ENCODE peak calls at places on chromosomes 13 and 19, in eight cellular contexts. I is ascending aorta, Z is Calu3, B is A549, W is endothelial cell, H is HFFc6, R is HFF-Myc, F is AG09309. U is an unnamed sample.

GRCh38 chr13:50670272-50670671 is 173.2 kb downstream of the DLEU7 start:
- DNase-seq in I (no peak), Z (no peak), B (no peak), W (no peak), H (no peak), R (no peak), F (no peak), U (no peak)

GRCh38 chr13:98307744-98308524 is 130.9 kb upstream of the RNF113B start:
- DNase-seq in I (no peak), Z (no peak), B (no peak), W (peak), H (no peak), R (no peak), F (no peak), U (no peak)

GRCh38 chr13:114099191-114099590 is 33.2 kb downstream of the RASA3 start:
- DNase-seq in I (peak), Z (peak), B (peak), W (no peak), H (peak), R (no peak), F (peak), U (peak)

GRCh38 chr13:95301947-95302386 is 716 bp upstream of the ABCC4 start:
- DNase-seq in I (no peak), Z (no peak), B (no peak), W (no peak), H (no peak), R (no peak), F (no peak), U (no peak)

GRCh38 chr13:75870397-75870801 is 234.3 kb downstream of the LMO7 start:
- DNase-seq in I (no peak), Z (no peak), B (peak), W (no peak), H (no peak), R (no peak), F (no peak), U (no peak)

GRCh38 chr13:24175847-24176246 is 15.3 kb downstream of the SPATA13 start:
- DNase-seq in I (no peak), Z (no peak), B (no peak), W (no peak), H (no peak), R (no peak), F (no peak), U (no peak)

GRCh38 chr13:59043016-59043415 is 1120.7 kb downstream of the DIAPH3 start:
- DNase-seq in I (no peak), Z (no peak), B (no peak), W (no peak), H (no peak), R (no peak), F (no peak), U (no peak)

GRCh38 chr13:44452418-44452817 is 78.8 kb downstream of the SERP2 start:
- DNase-seq in I (no peak), Z (no peak), B (no peak), W (no peak), H (no peak), R (no peak), F (no peak), U (peak)

GRCh38 chr13:94073006-94073744 is 406.3 kb downstream of the DCT start:
- DNase-seq in I (no peak), Z (no peak), B (no peak), W (no peak), H (peak), R (no peak), F (peak), U (no peak)

GRCh38 chr19:23787106-23787505 is 28.4 kb upstream of the ZNF681 start:
- DNase-seq in I (no peak), Z (no peak), B (no peak), W (no peak), H (peak), R (no peak), F (peak), U (no peak)

GRCh38 chr13:20461481-20461859 is 64.2 kb downstream of the CRYL1 start:
- DNase-seq in I (no peak), Z (no peak), B (no peak), W (no peak), H (peak), R (peak), F (no peak), U (no peak)

GRCh38 chr13:20351279-20352022 is 119.3 kb upstream of the GJB6 start:
- DNase-seq in I (no peak), Z (no peak), B (no peak), W (no peak), H (peak), R (no peak), F (peak), U (no peak)

GRCh38 chr13:112796190-112796915 is 106.5 kb downstream of the ATP11A start:
- DNase-seq in I (no peak), Z (no peak), B (no peak), W (no peak), H (no peak), R (no peak), F (no peak), U (no peak)

GRCh38 chr19:54154603-54155345 is 4.7 kb downstream of the LENG1 start:
- DNase-seq in I (no peak), Z (no peak), B (no peak), W (no peak), H (peak), R (no peak), F (no peak), U (no peak)

GRCh38 chr19:30667746-30668145 is 295.6 kb downstream of the ZNF536 start:
- DNase-seq in I (no peak), Z (no peak), B (no peak), W (no peak), H (no peak), R (no peak), F (no peak), U (no peak)

GRCh38 chr13:59452189-59452588 is 711.5 kb downstream of the DIAPH3 start:
- DNase-seq in I (no peak), Z (no peak), B (no peak), W (no peak), H (no peak), R (no peak), F (no peak), U (no peak)

GRCh38 chr13:99371956-99372355 is 64.8 kb upstream of the GPR183 start:
- DNase-seq in I (no peak), Z (no peak), B (no peak), W (no peak), H (no peak), R (no peak), F (no peak), U (no peak)

GRCh38 chr19:47351545-47351944 is 2.4 kb downstream of the DHX34 start:
- DNase-seq in I (no peak), Z (peak), B (peak), W (no peak), H (peak), R (no peak), F (no peak), U (no peak)

GRCh38 chr13:66556306-66556705 is 673.8 kb downstream of the PCDH9 start:
- DNase-seq in I (no peak), Z (no peak), B (no peak), W (no peak), H (no peak), R (no peak), F (peak), U (no peak)

GRCh38 chr13:99766641-99767045 is 204.9 kb downstream of the ZIC5 start:
- DNase-seq in I (no peak), Z (no peak), B (no peak), W (no peak), H (no peak), R (peak), F (no peak), U (no peak)

GRCh38 chr19:20640023-20640422 is 21.3 kb downstream of the ZNF626 start:
- DNase-seq in I (no peak), Z (no peak), B (no peak), W (no peak), H (no peak), R (no peak), F (no peak), U (no peak)

GRCh38 chr19:18866800-18867123 is 29.2 kb downstream of the CERS1 start:
- DNase-seq in I (no peak), Z (no peak), B (no peak), W (no peak), H (no peak), R (no peak), F (no peak), U (no peak)

GRCh38 chr13:44870456-44870929 is 118.8 kb downstream of the NUFIP1 start:
- DNase-seq in I (peak), Z (no peak), B (no peak), W (no peak), H (no peak), R (no peak), F (no peak), U (no peak)

GRCh38 chr13:102580552-102581169 is 16.1 kb upstream of the TPP2 start:
- DNase-seq in I (no peak), Z (no peak), B (peak), W (peak), H (peak), R (no peak), F (peak), U (no peak)

GRCh38 chr13:70571221-70571620 is 463.0 kb upstream of the KLHL1 start:
- DNase-seq in I (no peak), Z (no peak), B (no peak), W (no peak), H (no peak), R (no peak), F (no peak), U (no peak)

DNA sequence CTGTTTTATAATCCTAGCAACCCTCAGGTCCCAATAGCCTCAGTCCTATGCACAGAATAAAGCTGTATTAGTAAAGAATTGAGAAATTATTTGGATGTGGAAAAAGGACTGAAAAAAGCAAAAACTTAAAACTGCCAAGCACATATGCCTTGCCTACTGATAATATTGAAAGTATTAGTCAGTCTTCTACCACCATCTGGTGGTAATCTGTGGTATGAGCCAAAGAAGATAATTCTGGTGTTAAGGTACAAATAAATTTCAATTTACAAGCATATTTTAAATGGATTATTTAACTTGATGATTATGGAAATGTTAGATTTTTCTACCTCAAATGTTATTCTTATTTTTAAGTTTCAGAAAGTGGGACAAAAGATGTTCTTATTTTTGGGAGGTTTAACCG is 460.3 kb upstream of the KLHL1 start:
- DNase-seq in I (no peak), Z (no peak), B (peak), W (peak), H (peak), R (no peak), F (no peak), U (no peak)
- TF ChIP-seq CTCF in I (peak), Z (no peak), B (peak), W (peak), H (peak), R (peak), F (peak), U (peak)

GRCh38 chr19:29287061-29287460 is 74.1 kb upstream of the UQCRFS1 start:
- DNase-seq in I (no peak), Z (no peak), B (no peak), W (no peak), H (no peak), R (no peak), F (no peak), U (no peak)

GRCh38 chr19:29288276-29288675 is 75.3 kb upstream of the UQCRFS1 start:
- DNase-seq in I (no peak), Z (no peak), B (no peak), W (no peak), H (no peak), R (no peak), F (no peak), U (no peak)

GRCh38 chr19:29283366-29283765 is 70.4 kb upstream of the UQCRFS1 start:
- DNase-seq in I (no peak), Z (no peak), B (no peak), W (no peak), H (no peak), R (no peak), F (no peak), U (no peak)

GRCh38 chr19:29285187-29285687 is 72.3 kb upstream of the UQCRFS1 start:
- DNase-seq in I (no peak), Z (no peak), B (no peak), W (no peak), H (no peak), R (no peak), F (no peak), U (no peak)

GRCh38 chr19:29285878-29286277 is 72.9 kb upstream of the UQCRFS1 start:
- DNase-seq in I (no peak), Z (no peak), B (peak), W (peak), H (no peak), R (no peak), F (no peak), U (no peak)
- TF ChIP-seq CTCF in I (no peak), Z (no peak), B (peak), W (no peak), H (no peak), R (no peak), F (no peak), U (no peak)

DNA sequence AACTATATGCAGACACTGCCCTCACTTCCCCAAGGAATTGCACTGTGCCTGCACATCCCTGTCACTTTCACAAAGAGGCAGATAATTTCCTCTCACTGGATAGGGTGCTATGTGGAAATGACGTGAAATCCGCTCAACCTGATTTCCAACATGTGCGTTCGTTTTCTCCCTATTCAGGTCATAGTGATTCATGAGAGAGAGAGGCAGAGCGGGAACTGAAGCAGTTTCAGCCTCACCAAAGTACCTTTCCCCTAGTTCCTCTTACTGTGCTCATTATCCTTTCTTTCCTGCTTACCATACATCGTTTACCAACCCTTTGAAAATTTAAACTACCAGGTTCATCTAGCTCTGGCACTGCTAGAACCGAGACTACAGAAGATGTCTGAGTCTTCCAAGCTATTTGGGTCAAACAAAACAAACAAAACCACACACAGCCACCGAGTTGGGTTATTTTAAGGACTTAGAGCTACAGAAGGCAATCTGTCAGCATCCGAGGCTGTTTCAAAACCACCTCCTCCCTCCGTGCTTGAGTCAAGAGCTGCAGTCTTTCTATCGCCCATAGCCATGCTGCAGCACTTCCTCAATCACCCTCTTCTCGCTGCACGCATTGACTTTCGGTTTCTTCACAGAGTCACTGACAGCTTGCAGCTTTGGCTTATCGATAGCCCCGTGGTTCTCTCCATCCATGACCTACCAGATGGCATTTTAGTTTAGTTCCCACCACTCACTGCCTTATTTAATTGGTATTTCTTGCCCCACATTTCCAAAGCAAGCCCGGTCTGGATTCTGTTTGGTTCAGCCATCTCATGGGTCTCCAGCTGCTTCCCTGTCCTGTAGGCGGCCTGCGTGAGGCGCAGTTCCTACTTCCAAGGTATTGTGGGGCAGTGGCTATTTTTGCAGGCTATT is 1395.8 kb downstream of the EFNB2 start:
- DNase-seq in I (no peak), Z (no peak), B (peak), W (no peak), H (peak), R (no peak), F (no peak), U (no peak)
- TF ChIP-seq CTCF in I (peak), Z (no peak), B (peak), W (no peak), H (peak), R (peak), F (peak), U (no peak)

DNA sequence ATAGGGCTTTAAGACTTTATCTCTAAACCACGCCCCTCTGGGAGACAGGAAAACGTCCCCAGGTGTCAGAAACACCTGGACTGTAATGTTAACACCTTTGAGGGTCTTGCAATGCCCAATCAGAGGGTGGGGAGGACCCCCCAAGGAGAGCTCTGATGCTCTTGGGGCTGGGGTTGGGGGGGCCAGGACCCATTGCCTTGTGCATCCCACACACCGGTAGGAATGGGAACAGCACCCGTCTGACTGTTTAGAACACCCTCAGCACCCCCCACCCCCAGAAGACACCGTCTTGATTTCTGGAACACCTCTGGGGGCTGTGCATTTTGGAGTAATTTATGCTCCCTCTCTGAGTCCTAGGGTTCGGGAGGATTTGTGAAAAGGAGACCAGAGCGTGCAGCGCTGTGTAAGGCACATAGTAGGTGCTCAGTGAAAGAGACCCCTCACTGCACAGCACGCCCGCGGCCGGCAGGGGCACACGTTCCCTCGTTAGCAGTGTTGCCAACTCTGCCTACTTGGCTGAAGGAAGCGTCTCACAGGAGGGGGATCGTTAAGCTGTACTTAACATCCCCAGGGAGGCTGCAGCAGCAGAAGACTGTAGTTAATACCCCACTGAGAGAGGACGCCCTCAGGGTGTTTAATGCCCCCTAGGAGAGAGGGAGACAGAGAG is 2.8 kb upstream of the ERFL start:
- DNase-seq in I (no peak), Z (no peak), B (no peak), W (no peak), H (no peak), R (no peak), F (no peak), U (no peak)
- TF ChIP-seq CTCF in I (no peak), Z (no peak), B (peak), W (peak), H (peak), R (peak), F (peak), U (peak)

DNA sequence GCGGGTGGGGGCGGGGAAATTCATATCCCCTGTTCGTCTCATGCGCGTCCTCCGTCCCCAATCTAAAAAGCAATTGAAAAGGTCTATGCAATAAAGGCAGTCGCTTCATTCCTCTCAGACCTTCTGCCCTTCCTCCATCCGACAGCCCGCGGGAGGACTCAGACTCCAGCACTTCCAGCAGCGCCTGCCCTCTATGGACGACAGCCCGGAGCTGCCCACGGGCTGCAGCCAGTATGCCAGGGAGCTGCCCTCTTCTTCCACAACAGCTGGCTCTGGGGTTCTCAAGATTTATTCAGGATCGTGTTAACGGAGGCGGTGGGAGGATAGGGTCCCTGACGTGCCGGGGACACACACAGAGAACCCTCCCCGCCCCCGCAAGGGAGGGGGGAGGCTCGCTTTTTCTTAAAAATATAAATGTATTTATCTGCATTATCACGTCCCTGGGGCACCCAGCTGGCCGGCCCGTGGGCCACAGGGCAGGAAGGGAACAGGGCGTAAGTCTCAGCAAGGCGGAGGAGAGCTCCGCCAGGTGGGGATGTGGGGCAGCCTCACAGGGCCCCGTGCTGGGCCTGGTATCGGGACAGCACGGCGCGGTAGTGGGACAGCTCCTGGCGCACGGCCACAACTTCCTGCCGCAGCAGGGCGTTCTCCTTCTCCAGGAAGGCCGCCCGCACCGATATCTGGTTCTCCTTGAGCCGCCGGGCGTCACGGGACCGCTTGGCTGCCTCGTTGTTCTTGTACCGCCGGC is 6.7 kb downstream of the DBP start:
- DNase-seq in I (peak), Z (no peak), B (no peak), W (peak), H (no peak), R (no peak), F (no peak), U (peak)
- TF ChIP-seq CTCF in I (peak), Z (no peak), B (no peak), W (no peak), H (no peak), R (no peak), F (no peak), U (peak)

GRCh38 chr19:45428385-45429231 is 4.9 kb upstream of the ERCC1 start:
- DNase-seq in I (no peak), Z (peak), B (no peak), W (peak), H (no peak), R (no peak), F (no peak), U (no peak)
- TF ChIP-seq CTCF in I (peak), Z (peak), B (peak), W (peak), H (peak), R (peak), F (peak), U (peak)

DNA sequence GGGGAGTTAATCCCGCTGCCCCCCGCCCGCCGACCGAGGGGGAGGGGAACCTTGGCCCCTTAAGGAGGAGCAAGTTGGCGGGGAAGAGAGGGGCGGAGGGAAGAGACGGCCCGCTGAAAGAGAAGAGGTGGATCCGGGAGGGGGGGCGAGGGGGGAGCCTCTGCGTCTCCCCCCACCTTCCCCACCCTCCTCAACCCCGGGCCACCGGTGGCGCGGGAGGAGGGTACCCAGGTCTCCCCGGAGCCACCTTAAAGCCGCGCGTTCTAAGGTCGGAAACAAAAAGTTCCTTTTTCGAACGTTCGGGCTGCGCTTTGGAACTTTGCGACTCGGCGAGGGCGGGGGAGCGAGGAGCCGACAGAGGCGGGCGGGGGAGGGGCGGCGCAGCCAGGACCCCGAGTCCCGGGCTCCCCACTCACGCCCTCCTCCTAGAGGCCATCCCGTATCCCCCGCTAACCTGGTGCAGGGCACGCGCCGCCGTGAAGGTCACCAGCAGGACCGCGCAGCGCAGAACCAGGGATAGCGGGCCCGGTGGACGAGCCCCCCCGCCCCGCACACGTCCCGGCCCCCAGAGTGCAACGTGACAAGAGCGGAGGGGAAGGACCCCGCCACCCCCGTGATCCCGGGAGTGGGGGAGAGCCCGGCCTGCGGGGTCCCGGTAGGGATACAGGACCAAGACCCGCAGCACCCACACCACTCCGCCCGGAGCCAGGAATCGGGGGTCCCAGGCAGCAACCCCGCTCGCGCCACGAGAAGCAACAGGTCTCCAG is 662 bp downstream of the ERF start:
- DNase-seq in I (no peak), Z (peak), B (peak), W (peak), H (no peak), R (no peak), F (no peak), U (no peak)
- TF ChIP-seq CTCF in I (no peak), Z (no peak), B (no peak), W (no peak), H (peak), R (no peak), F (no peak), U (peak)